ENCODE peak calls at places on chromosomes 2 and 18, in seven cellular contexts. F, Q, M, L, P, G and B are unnamed samples.
A peak's percentile ranks its signal among the peaks of the same experiment; 100 is the strongest.

GRCh38 chr2:225668606-225669266 is 269.2 kb downstream of the NYAP2 start:
- DNase-seq in F (no peak), Q (peak; percentile 67), M (no peak), L (no peak), P (no peak), G (no peak), B (no peak)

GRCh38 chr2:55134316-55134706 is 84.1 kb upstream of the RTN4 start:
- DNase-seq in F (no peak), Q (no peak), M (no peak), L (no peak), P (no peak), G (no peak), B (no peak)

GRCh38 chr2:42092084-42092996 is 44.5 kb downstream of the PKDCC start:
- DNase-seq in F (no peak), Q (no peak), M (no peak), L (peak; percentile 55), P (no peak), G (no peak), B (no peak)

GRCh38 chr2:166042356-166042755 is 85.5 kb downstream of the SCN1A start:
- DNase-seq in F (no peak), Q (no peak), M (no peak), L (no peak), P (no peak), G (no peak), B (no peak)

GRCh38 chr18:79695269-79695668 is 15.7 kb downstream of the CTDP1 start:
- DNase-seq in F (no peak), Q (no peak), M (no peak), L (no peak), P (no peak), G (no peak), B (peak; percentile 18)

GRCh38 chr2:110678457-110679336 is 834 bp upstream of the BUB1 start:
- DNase-seq in F (no peak), Q (no peak), M (peak; percentile 32), L (peak; percentile 27), P (peak; percentile 32), G (peak; percentile 2), B (no peak)

GRCh38 chr2:113840463-113840975 is 49.4 kb upstream of the ACTR3 start:
- DNase-seq in F (no peak), Q (no peak), M (no peak), L (no peak), P (no peak), G (no peak), B (no peak)

GRCh38 chr2:69724540-69725159 is 17.3 kb upstream of the ANXA4 start:
- DNase-seq in F (peak; percentile 78), Q (peak; percentile 76), M (peak; percentile 85), L (peak; percentile 93), P (peak; percentile 86), G (peak; percentile 85), B (peak; percentile 85)

GRCh38 chr2:1377473-1377872 is 35.8 kb upstream of the TPO start:
- DNase-seq in F (no peak), Q (no peak), M (no peak), L (no peak), P (no peak), G (no peak), B (no peak)

GRCh38 chr2:103208916-103209315 is 447.1 kb downstream of the TMEM182 start:
- DNase-seq in F (no peak), Q (peak; percentile 29), M (no peak), L (no peak), P (no peak), G (no peak), B (no peak)

GRCh38 chr2:143974262-143974661 is 545.7 kb downstream of the ZEB2 start:
- DNase-seq in F (no peak), Q (no peak), M (no peak), L (no peak), P (no peak), G (no peak), B (no peak)

GRCh38 chr18:3966985-3967856 is 487.9 kb downstream of the DLGAP1 start:
- DNase-seq in F (no peak), Q (peak; percentile 52), M (no peak), L (no peak), P (no peak), G (no peak), B (peak; percentile 58)

GRCh38 chr18:27921392-27921791 is 255.5 kb downstream of the CDH2 start:
- DNase-seq in F (no peak), Q (no peak), M (no peak), L (no peak), P (no peak), G (no peak), B (no peak)

GRCh38 chr18:35730738-35731370 is 149.3 kb downstream of the GALNT1 start:
- DNase-seq in F (no peak), Q (no peak), M (no peak), L (no peak), P (peak; percentile 68), G (no peak), B (peak; percentile 43)